ENCODE peak calls at places on chromosomes 2 and 18, in four cellular contexts. S, Z, W and C are unnamed samples.

GRCh38 chr2:160301420-160301819 is 101.3 kb upstream of the ITGB6 start:
- DNase-seq in Z (no peak), W (no peak), S (no peak), C (no peak)

GRCh38 chr2:229408356-229408755 is 137.3 kb upstream of the PID1 start:
- DNase-seq in S (no peak), W (no peak), Z (no peak), C (no peak)

GRCh38 chr2:168278424-168278888 is 31.1 kb upstream of the STK39 start:
- DNase-seq in S (no peak), Z (no peak), W (no peak), C (no peak)

GRCh38 chr2:134200024-134200423 is 53.8 kb upstream of the MGAT5 start:
- DNase-seq in Z (no peak), S (no peak), W (no peak), C (no peak)

GRCh38 chr2:237574467-237574866 is 8.1 kb downstream of the PRLH start:
- DNase-seq in S (no peak), Z (no peak), W (no peak), C (no peak)

GRCh38 chr2:1730047-1730937 is 14.0 kb downstream of the PXDN start:
- DNase-seq in Z (peak), W (no peak), S (peak), C (no peak)

GRCh38 chr2:119803101-119803500 is 43.4 kb downstream of the PTPN4 start:
- DNase-seq in W (no peak), S (no peak), Z (no peak), C (no peak)

GRCh38 chr2:8303322-8303832 is 378.5 kb upstream of the ID2 start:
- DNase-seq in S (peak), W (no peak), Z (no peak), C (no peak)

GRCh38 chr2:66862871-66863650 is 428.1 kb downstream of the MEIS1 start:
- DNase-seq in W (no peak), S (no peak), Z (no peak), C (no peak)

GRCh38 chr18:51330148-51330547 is 132.7 kb upstream of the MEX3C start:
- DNase-seq in Z (no peak), S (no peak), W (no peak), C (no peak)

GRCh38 chr2:101002562-101003277 is 631 bp downstream of the RPL31 start:
- DNase-seq in S (no peak), Z (no peak), W (no peak), C (no peak)

GRCh38 chr2:26938399-26938798 is 32.0 kb upstream of the MAPRE3 start:
- DNase-seq in S (no peak), Z (no peak), W (no peak), C (no peak)

GRCh38 chr2:105072039-105072438 is 34.2 kb downstream of the MRPS9 start:
- DNase-seq in S (no peak), Z (no peak), W (no peak), C (no peak)

GRCh38 chr2:70985283-70985688 is 6.9 kb downstream of the ANKRD53 start:
- DNase-seq in W (no peak), S (no peak), Z (peak), C (no peak)

GRCh38 chr2:46555011-46555410 is 75.6 kb downstream of the TMEM247 start:
- DNase-seq in Z (peak), W (no peak), S (no peak), C (no peak)

GRCh38 chr2:195536863-195537262 is 120.2 kb upstream of the SLC39A10 start:
- DNase-seq in W (no peak), Z (no peak), S (no peak), C (no peak)